ENCODE peak calls at places on chromosomes 3 and 15, in eight cellular contexts. P, C, X, F, N, O, B and V are unnamed samples.

GRCh38 chr3:72369681-72370080 is 478.6 kb downstream of the SHQ1 start:
- DNase-seq in B (no peak), N (no peak), P (no peak), C (no peak), O (no peak), X (no peak), F (no peak), V (no peak)

GRCh38 chr15:79089890-79090486 is 592 bp downstream of the RASGRF1 start:
- DNase-seq in O (no peak), N (no peak), F (peak), C (peak), P (no peak), B (no peak), X (no peak), V (no peak)

GRCh38 chr3:71581451-71581980 is 2.0 kb downstream of the FOXP1 start:
- DNase-seq in P (no peak), N (peak), C (peak), X (peak), O (no peak), B (no peak), F (peak), V (peak)

GRCh38 chr15:69119016-69119415 is 41.4 kb upstream of the GLCE start:
- DNase-seq in X (no peak), C (no peak), N (no peak), P (no peak), B (no peak), F (no peak), O (no peak), V (no peak)

GRCh38 chr15:48052871-48053383 is 67.9 kb upstream of the SLC24A5 start:
- DNase-seq in X (no peak), O (no peak), P (peak), N (no peak), F (no peak), C (no peak), B (no peak), V (no peak)

GRCh38 chr15:31024330-31024729 is 32.9 kb upstream of the MTMR10 start:
- DNase-seq in O (peak), F (peak), B (no peak), X (peak), P (peak), C (peak), N (no peak), V (no peak)

GRCh38 chr3:196179380-196180308 is 31.6 kb downstream of the ZDHHC19 start:
- DNase-seq in N (no peak), P (peak), O (peak), F (no peak), C (peak), B (peak), X (peak), V (peak)

GRCh38 chr3:150763841-150764483 is 993 bp upstream of the SIAH2 start:
- DNase-seq in O (peak), F (peak), B (peak), N (no peak), C (peak), X (peak), P (peak), V (peak)

GRCh38 chr3:26193558-26193957 is 403.7 kb downstream of the OXSM start:
- DNase-seq in P (no peak), N (no peak), B (no peak), C (no peak), F (no peak), O (no peak), X (no peak), V (no peak)

GRCh38 chr3:15332405-15333098 is at the start of gene SH3BP5:
- DNase-seq in F (peak), O (no peak), P (peak), C (peak), B (peak), N (peak), X (peak), V (peak)

GRCh38 chr3:128496019-128496601 is 3.1 kb upstream of the GATA2 start:
- DNase-seq in X (no peak), B (no peak), P (no peak), C (no peak), N (no peak), O (no peak), F (no peak), V (no peak)

GRCh38 chr15:40439461-40440299 is 1.1 kb upstream of the BAHD1 start:
- DNase-seq in B (peak), N (no peak), O (no peak), P (peak), C (peak), F (peak), X (no peak), V (peak)

GRCh38 chr3:188043891-188044290 is 110.1 kb upstream of the LPP start:
- DNase-seq in X (no peak), P (no peak), O (no peak), B (peak), N (no peak), F (no peak), C (no peak), V (no peak)

GRCh38 chr3:37995652-37996641 is 5.4 kb downstream of the VILL start:
- DNase-seq in F (no peak), B (no peak), P (no peak), C (peak), N (no peak), X (no peak), O (no peak), V (no peak)

GRCh38 chr3:58520403-58520784 is 16.6 kb downstream of the ACOX2 start:
- DNase-seq in C (no peak), P (no peak), O (no peak), B (no peak), N (no peak), X (no peak), F (no peak), V (no peak)

GRCh38 chr3:9778102-9778501 is 8.4 kb upstream of the CAMK1 start:
- DNase-seq in O (no peak), B (no peak), N (no peak), F (no peak), X (peak), C (no peak), P (peak), V (peak)

GRCh38 chr3:183370391-183370790 is 58.0 kb downstream of the MCF2L2 start:
- DNase-seq in F (no peak), B (no peak), O (no peak), X (peak), C (no peak), N (no peak), P (no peak), V (no peak)

GRCh38 chr3:184371570-184372018 is 6.4 kb downstream of the THPO start:
- DNase-seq in O (peak), C (peak), B (peak), N (no peak), P (peak), F (peak), X (peak), V (peak)

GRCh38 chr3:127392146-127392470 is 104.3 kb upstream of the PRR20G start:
- DNase-seq in F (no peak), C (no peak), B (no peak), N (no peak), O (no peak), X (no peak), P (no peak), V (no peak)

GRCh38 chr3:123313889-123314288 is 112.1 kb downstream of the SEC22A start:
- DNase-seq in C (no peak), F (no peak), X (no peak), O (no peak), B (no peak), N (no peak), P (no peak), V (no peak)

GRCh38 chr3:40407007-40407406 is 20.0 kb downstream of the ENTPD3 start:
- DNase-seq in F (no peak), N (no peak), X (no peak), O (no peak), B (no peak), C (no peak), P (no peak), V (no peak)

GRCh38 chr3:66483006-66483928 is 17.6 kb downstream of the LRIG1 start:
- DNase-seq in C (peak), O (no peak), F (no peak), P (no peak), X (peak), N (no peak), B (peak), V (peak)

GRCh38 chr3:56055616-56056350 is 412.5 kb downstream of the ERC2 start:
- DNase-seq in N (no peak), F (no peak), C (no peak), P (no peak), O (no peak), X (no peak), B (no peak), V (no peak)

GRCh38 chr3:80014576-80014975 is 246.8 kb upstream of the ROBO1 start:
- DNase-seq in C (no peak), P (no peak), B (no peak), F (no peak), N (no peak), O (no peak), X (no peak), V (no peak)

GRCh38 chr15:81941479-81941878 is 104.3 kb downstream of the MEX3B start:
- DNase-seq in C (no peak), X (peak), B (no peak), P (no peak), N (no peak), F (no peak), O (no peak), V (no peak)

GRCh38 chr3:66314455-66314854 is 93.7 kb downstream of the SLC25A26 start:
- DNase-seq in O (no peak), B (no peak), F (no peak), N (no peak), P (no peak), X (no peak), C (no peak), V (no peak)

GRCh38 chr15:54365001-54365400 is 386.8 kb downstream of the UNC13C start:
- DNase-seq in N (no peak), F (no peak), C (no peak), O (no peak), B (no peak), X (no peak), P (no peak), V (no peak)

GRCh38 chr3:163779396-163780344 is 1298.6 kb downstream of the SI start:
- DNase-seq in C (peak), O (no peak), X (no peak), P (no peak), B (peak), N (no peak), F (no peak), V (no peak)

GRCh38 chr3:94234177-94234788 is 171.4 kb downstream of the NSUN3 start:
- DNase-seq in P (peak), F (peak), B (peak), C (peak), N (no peak), X (peak), O (peak), V (peak)

GRCh38 chr15:69946870-69947269 is 150.8 kb downstream of the TLE3 start:
- DNase-seq in B (no peak), P (no peak), C (no peak), N (no peak), O (no peak), X (no peak), F (no peak), V (no peak)

GRCh38 chr3:180827171-180827570 is 85.3 kb upstream of the FXR1 start:
- DNase-seq in X (no peak), N (no peak), P (no peak), F (no peak), O (no peak), B (no peak), C (no peak), V (no peak)

GRCh38 chr15:34701536-34701935 is 53.3 kb downstream of the GJD2 start:
- DNase-seq in B (no peak), O (no peak), F (no peak), N (no peak), P (no peak), X (no peak), C (no peak), V (no peak)

GRCh38 chr15:67047149-67047661 is 18.2 kb upstream of the SMAD3 start:
- DNase-seq in X (no peak), P (no peak), C (no peak), O (no peak), B (no peak), N (no peak), F (no peak), V (no peak)

GRCh38 chr15:53625260-53625659 is 134.2 kb downstream of the WDR72 start:
- DNase-seq in N (no peak), O (no peak), P (no peak), X (no peak), B (no peak), C (no peak), F (no peak), V (no peak)

GRCh38 chr15:40878785-40879184 is 4.8 kb upstream of the RHOV start:
- DNase-seq in N (no peak), F (no peak), X (no peak), O (no peak), C (no peak), B (peak), P (peak), V (peak)

GRCh38 chr3:69326821-69327433 is 59.0 kb downstream of the FRMD4B start:
- DNase-seq in C (no peak), N (no peak), X (no peak), O (no peak), B (peak), F (no peak), P (no peak), V (peak)

GRCh38 chr15:57720861-57721260 is 14.3 kb downstream of the POLR2M start:
- DNase-seq in B (no peak), O (no peak), N (no peak), C (no peak), X (peak), P (no peak), F (no peak), V (no peak)

DNA sequence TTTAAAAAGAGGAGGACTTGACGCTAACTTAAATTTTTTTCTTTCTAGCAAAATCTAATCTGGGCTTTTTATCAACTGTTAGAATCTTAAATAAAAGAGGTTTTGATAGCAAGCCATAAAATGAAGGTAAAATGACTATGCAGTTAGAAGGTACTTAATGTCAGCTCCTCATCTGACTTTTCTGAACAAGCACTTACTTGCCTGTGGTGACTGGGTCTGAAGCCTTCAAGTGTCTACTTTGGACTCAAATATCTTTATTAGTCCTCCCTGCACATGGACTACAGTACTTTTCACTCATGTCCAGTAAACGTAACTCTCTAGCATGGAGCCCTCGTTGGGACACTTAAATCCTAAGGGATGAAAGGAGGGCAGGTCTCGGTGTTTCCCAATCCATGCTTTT is 135.9 kb downstream of the P2RY1 start:
- DNase-seq in C (no peak), P (peak), N (no peak), O (no peak), B (no peak), F (no peak), X (no peak), V (no peak)
- TF ChIP-seq CTCF in C (no peak), P (no peak), N (no peak), O (no peak), B (no peak), F (no peak), X (no peak), V (no peak)

DNA sequence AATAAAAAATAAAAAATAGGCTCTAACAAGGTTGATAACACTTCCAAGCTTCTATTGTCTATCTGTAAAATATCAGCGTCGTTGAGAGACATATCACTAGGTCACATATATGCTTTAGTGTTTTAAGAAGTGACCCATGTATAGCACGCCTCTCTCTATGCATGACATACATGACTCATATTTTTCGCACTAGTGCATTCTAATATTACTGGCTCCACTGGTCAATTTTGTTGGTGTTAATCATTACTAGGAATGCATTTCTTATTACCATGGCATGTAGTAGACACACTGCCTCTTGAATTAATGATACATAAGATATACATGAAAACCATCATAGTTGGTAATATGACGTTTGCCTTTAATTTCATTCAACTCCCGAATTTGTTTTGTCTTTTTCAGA is 203.1 kb downstream of the CHL1 start:
- DNase-seq in C (no peak), P (no peak), O (no peak), F (no peak), X (no peak), N (no peak), B (no peak), V (no peak)
- TF ChIP-seq CTCF in C (no peak), P (no peak), O (no peak), F (no peak), X (no peak), N (no peak), B (no peak), V (no peak)

GRCh38 chr3:4885322-4885721 is 93.9 kb upstream of the BHLHE40 start:
- DNase-seq in F (no peak), C (no peak), X (peak), N (no peak), O (no peak), B (no peak), P (no peak), V (no peak)
- TF ChIP-seq CTCF in F (no peak), C (no peak), X (no peak), N (no peak), O (no peak), B (no peak), P (no peak), V (no peak)

GRCh38 chr15:98774756-98775497 is 126.6 kb downstream of the IGF1R start:
- DNase-seq in F (no peak), O (no peak), X (no peak), N (no peak), B (no peak), P (peak), C (no peak), V (no peak)
- TF ChIP-seq CTCF in F (no peak), O (no peak), X (no peak), N (no peak), B (no peak), P (no peak), C (no peak), V (no peak)

GRCh38 chr3:154684021-154684420 is 254.0 kb upstream of the GPR149 start:
- DNase-seq in O (no peak), C (peak), F (no peak), N (no peak), P (no peak), B (peak), X (no peak), V (no peak)
- TF ChIP-seq CTCF in O (no peak), C (peak), F (no peak), N (no peak), P (no peak), B (peak), X (no peak), V (no peak)

GRCh38 chr3:13068269-13069010 is 4.8 kb downstream of the IQSEC1 start:
- DNase-seq in P (no peak), C (no peak), X (no peak), N (no peak), F (no peak), O (no peak), B (no peak), V (no peak)
- TF ChIP-seq CTCF in P (no peak), C (no peak), X (no peak), N (peak), F (no peak), O (no peak), B (no peak), V (peak)

DNA sequence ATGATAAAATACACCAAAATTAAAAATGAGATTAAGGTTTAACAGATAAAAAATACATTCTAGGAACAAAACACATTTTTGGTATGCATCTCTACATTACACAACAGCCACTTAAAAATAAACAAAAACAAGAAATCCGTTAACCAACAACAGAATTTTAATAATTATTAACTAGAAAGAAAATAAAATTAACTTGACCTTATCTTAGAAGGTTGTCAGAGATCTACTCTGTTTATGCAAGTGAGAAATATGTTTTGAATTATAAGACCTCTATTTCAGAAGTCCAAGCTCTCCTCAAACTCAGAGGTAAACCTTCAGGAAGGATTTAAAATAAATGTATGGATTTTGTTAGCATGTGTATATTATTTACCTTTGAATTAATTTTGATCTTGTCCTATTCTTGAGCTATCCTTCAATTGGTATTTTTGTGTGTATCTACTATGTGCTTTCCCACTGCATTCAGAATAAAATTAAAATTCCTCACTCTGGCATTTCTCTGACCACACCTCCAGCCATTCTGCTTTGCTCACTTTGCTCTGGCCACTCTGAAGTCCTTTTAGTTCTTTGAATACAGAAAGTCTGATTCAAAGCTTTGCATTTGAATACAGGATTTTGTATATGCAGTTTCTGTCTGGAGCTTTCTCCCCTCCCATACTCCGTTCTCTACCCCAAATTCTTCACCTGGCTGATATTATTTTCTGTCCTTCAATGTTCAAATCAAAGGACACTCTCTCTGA is 352.0 kb downstream of the ZBTB20 start:
- DNase-seq in F (no peak), N (no peak), B (no peak), C (no peak), O (no peak), X (no peak), P (no peak), V (no peak)
- TF ChIP-seq CTCF in F (no peak), N (no peak), B (no peak), C (no peak), O (no peak), X (no peak), P (no peak), V (no peak)